ENCODE peak calls at places on chromosomes 2 and 18, in five cellular contexts. R is kidney, A is fibroblast of lung, B is psoas muscle, M is DND-41. Z is an unnamed sample.
A peak's percentile ranks its signal among the peaks of the same experiment; 100 is the strongest.

GRCh38 chr18:8635087-8635486 is 25.9 kb downstream of the RAB12 start:
- DNase-seq in R (no peak), A (no peak), B (no peak), M (no peak), Z (no peak)

GRCh38 chr18:10010611-10011015 is 96.8 kb downstream of the VAPA start:
- DNase-seq in R (peak; percentile 83), A (peak; percentile 92), B (peak; percentile 28), M (no peak), Z (no peak)

GRCh38 chr2:217915706-217916105 is 87.1 kb downstream of the TNS1 start:
- DNase-seq in R (no peak), A (no peak), B (peak; percentile 13), M (no peak), Z (no peak)

GRCh38 chr2:145060876-145061275 is 541.0 kb upstream of the ZEB2 start:
- DNase-seq in R (no peak), A (no peak), B (no peak), M (no peak), Z (peak; percentile 69)

GRCh38 chr2:123493687-123494086 is 531.4 kb upstream of the CNTNAP5 start:
- DNase-seq in R (no peak), A (no peak), B (no peak), M (no peak), Z (no peak)

GRCh38 chr2:134207589-134208209 is 46.2 kb upstream of the MGAT5 start:
- DNase-seq in R (no peak), A (peak; percentile 61), B (peak; percentile 37), M (peak; percentile 63), Z (no peak)

GRCh38 chr2:165857881-165858280 is 63.8 kb upstream of the GALNT3 start:
- DNase-seq in R (no peak), A (peak; percentile 78), B (no peak), M (no peak), Z (no peak)

GRCh38 chr2:112722816-112723555 is 2.2 kb downstream of the NT5DC4 start:
- DNase-seq in R (no peak), A (no peak), B (no peak), M (no peak), Z (no peak)

GRCh38 chr18:35524236-35524635 is 26.5 kb upstream of the INO80C start:
- DNase-seq in R (peak; percentile 79), A (no peak), B (no peak), M (no peak), Z (no peak)

GRCh38 chr2:233448565-233448964 is 94.3 kb downstream of the DGKD start:
- DNase-seq in R (no peak), A (peak; percentile 2), B (peak; percentile 4), M (no peak), Z (no peak)

GRCh38 chr18:32775628-32776027 is 2.8 kb upstream of the KLHL14 start:
- DNase-seq in R (no peak), A (no peak), B (no peak), M (no peak), Z (no peak)

GRCh38 chr2:135059577-135059976 is 7.5 kb downstream of the RAB3GAP1 start:
- DNase-seq in R (no peak), A (no peak), B (no peak), M (no peak), Z (no peak)

GRCh38 chr18:8045890-8046289 is 478.8 kb downstream of the PTPRM start:
- DNase-seq in R (no peak), A (no peak), B (no peak), M (no peak), Z (no peak)

GRCh38 chr2:72894466-72894865 is 7.3 kb downstream of the SPR start:
- DNase-seq in R (no peak), A (no peak), B (no peak), M (no peak), Z (no peak)

GRCh38 chr2:118388771-118389170 is 300.5 kb downstream of the INSIG2 start:
- DNase-seq in R (no peak), A (peak; percentile 55), B (no peak), M (no peak), Z (no peak)

GRCh38 chr2:114022360-114023085 is 132.6 kb downstream of the ACTR3 start:
- DNase-seq in R (no peak), A (peak; percentile 76), B (no peak), M (no peak), Z (no peak)

GRCh38 chr18:55320399-55321255 is 267.4 kb downstream of the TCF4 start:
- DNase-seq in R (no peak), A (peak; percentile 54), B (no peak), M (no peak), Z (no peak)
- H3K4me3 ChIP-seq in R (peak overlapping the region; percentile 78), A (peak overlapping the region; percentile 90), B (peak overlapping the region; percentile 77), M (no peak overlapping the region), Z (no peak overlapping the region)

GRCh38 chr2:75464348-75464946 is 96.3 kb downstream of the EVA1A start:
- DNase-seq in R (no peak), A (peak; percentile 53), B (no peak), M (peak; percentile 36), Z (no peak)
- TF ChIP-seq CTCF in R (peak; percentile 62), A (peak; percentile 80), B (peak; percentile 49), M (peak; percentile 88), Z (peak; percentile 87)

DNA sequence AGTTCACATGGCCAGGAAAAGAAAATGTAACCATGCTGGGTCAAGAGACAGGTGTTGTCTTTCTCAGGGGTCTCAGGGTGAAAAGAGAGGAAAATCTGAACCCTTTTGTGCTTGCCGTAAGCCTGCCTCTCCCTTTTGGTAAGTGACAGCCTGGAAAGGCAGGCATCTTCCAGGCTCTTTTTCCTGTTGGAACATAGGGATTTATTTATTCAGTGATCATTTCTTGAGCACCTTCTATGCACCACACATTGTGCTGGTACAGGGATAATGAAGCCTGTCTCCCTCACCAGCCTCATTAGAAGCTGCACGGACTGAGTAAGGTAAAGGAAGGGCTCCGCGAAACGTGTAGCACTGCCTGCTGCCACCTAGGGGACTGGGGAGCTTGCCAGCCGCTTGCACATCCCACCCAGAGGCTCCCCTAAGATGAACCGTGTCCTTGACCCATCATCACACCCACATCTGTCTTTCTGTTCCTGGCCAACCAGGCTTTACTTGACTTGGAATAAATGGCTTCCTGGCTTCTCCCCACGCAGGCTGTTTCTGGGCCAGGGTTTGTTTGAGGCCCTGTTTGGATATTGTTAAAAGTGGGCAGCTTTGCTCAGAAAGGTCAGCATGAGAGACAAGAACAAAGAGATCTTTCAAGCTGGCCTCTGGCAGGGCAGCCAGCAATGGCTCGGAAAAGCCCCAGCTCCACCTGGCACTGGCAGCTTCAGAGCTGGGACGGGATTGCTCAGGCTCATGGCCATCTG is 73.3 kb upstream of the MCFD2 start:
- DNase-seq in R (no peak), A (no peak), B (no peak), M (no peak), Z (no peak)
- H3K27ac ChIP-seq in R (peak overlapping the region; percentile 5), A (no peak overlapping the region), B (peak overlapping the region; percentile 55), M (no peak overlapping the region), Z (no peak overlapping the region)

GRCh38 chr2:196167666-196168065 is 3.7 kb downstream of the STK17B start:
- DNase-seq in R (no peak), A (no peak), B (no peak), M (no peak), Z (no peak)
- H3K4me3 ChIP-seq in R (no peak overlapping the region), A (peak overlapping the region; percentile 99), B (peak overlapping the region; percentile 2), M (peak overlapping the region; percentile 67), Z (no peak overlapping the region)